ENCODE peak calls at places on chromosomes 4 and X, in eight cellular contexts. One of them, this sample, is unnamed.

GRCh38 chr4:8261851-8262535 is 7.6 kb upstream of the HTRA3 start:
- DNase-seq in type B pancreatic cell: no peak
- DNase-seq in Panc1: no peak
- DNase-seq in MCF 10A: no peak
- DNase-seq in WTC11: no peak
- DNase-seq in GM12878: no peak
- DNase-seq in fibroblast of the aortic adventitia: no peak
- DNase-seq in A549: no peak
- DNase-seq in this sample: no peak

GRCh38 chr4:147546341-147546740 is 65.4 kb downstream of the EDNRA start:
- DNase-seq in A549: peak; percentile 14
- DNase-seq in WTC11: no peak
- DNase-seq in type B pancreatic cell: no peak
- DNase-seq in MCF 10A: peak; percentile 81
- DNase-seq in Panc1: no peak
- DNase-seq in GM12878: no peak
- DNase-seq in fibroblast of the aortic adventitia: peak; percentile 89
- DNase-seq in this sample: no peak

GRCh38 chr4:107645604-107646003 is 74.4 kb downstream of the PAPSS1 start:
- DNase-seq in fibroblast of the aortic adventitia: no peak
- DNase-seq in GM12878: no peak
- DNase-seq in WTC11: no peak
- DNase-seq in type B pancreatic cell: no peak
- DNase-seq in MCF 10A: no peak
- DNase-seq in A549: no peak
- DNase-seq in Panc1: no peak
- DNase-seq in this sample: no peak

GRCh38 chrX:150873616-150874015 is 24.9 kb downstream of the CD99L2 start:
- DNase-seq in MCF 10A: peak; percentile 75
- DNase-seq in Panc1: no peak
- DNase-seq in type B pancreatic cell: no peak
- DNase-seq in WTC11: no peak
- DNase-seq in fibroblast of the aortic adventitia: peak; percentile 39
- DNase-seq in GM12878: no peak
- DNase-seq in A549: no peak
- DNase-seq in this sample: no peak

GRCh38 chr4:137650051-137650450 is 117.8 kb upstream of the PCDH18 start:
- DNase-seq in MCF 10A: no peak
- DNase-seq in fibroblast of the aortic adventitia: no peak
- DNase-seq in Panc1: no peak
- DNase-seq in WTC11: no peak
- DNase-seq in GM12878: no peak
- DNase-seq in type B pancreatic cell: no peak
- DNase-seq in A549: no peak
- DNase-seq in this sample: no peak

GRCh38 chrX:118038614-118039365 is 77.8 kb downstream of the KLHL13 start:
- DNase-seq in Panc1: no peak
- DNase-seq in A549: no peak
- DNase-seq in fibroblast of the aortic adventitia: no peak
- DNase-seq in WTC11: no peak
- DNase-seq in type B pancreatic cell: no peak
- DNase-seq in GM12878: no peak
- DNase-seq in MCF 10A: peak; percentile 58
- DNase-seq in this sample: no peak

GRCh38 chr4:122928930-122929329 is 6.5 kb upstream of the NUDT6 start:
- DNase-seq in GM12878: no peak
- DNase-seq in type B pancreatic cell: no peak
- DNase-seq in WTC11: no peak
- DNase-seq in Panc1: no peak
- DNase-seq in A549: no peak
- DNase-seq in fibroblast of the aortic adventitia: no peak
- DNase-seq in MCF 10A: no peak
- DNase-seq in this sample: no peak

GRCh38 chr4:101242441-101242840 is 104.9 kb downstream of the PPP3CA start:
- DNase-seq in fibroblast of the aortic adventitia: no peak
- DNase-seq in Panc1: no peak
- DNase-seq in A549: no peak
- DNase-seq in type B pancreatic cell: no peak
- DNase-seq in WTC11: no peak
- DNase-seq in MCF 10A: peak; percentile 33
- DNase-seq in GM12878: no peak
- DNase-seq in this sample: no peak

GRCh38 chrX:25015486-25016360 is at the start of gene ARX:
- DNase-seq in fibroblast of the aortic adventitia: peak; percentile 43
- DNase-seq in Panc1: no peak
- DNase-seq in A549: peak; percentile 43
- DNase-seq in MCF 10A: no peak
- DNase-seq in WTC11: peak; percentile 78
- DNase-seq in GM12878: no peak
- DNase-seq in type B pancreatic cell: no peak
- DNase-seq in this sample: peak; percentile 67

GRCh38 chr4:581753-582361 is 5.8 kb upstream of the TMEM271 start:
- DNase-seq in MCF 10A: no peak
- DNase-seq in A549: no peak
- DNase-seq in type B pancreatic cell: no peak
- DNase-seq in WTC11: no peak
- DNase-seq in Panc1: no peak
- DNase-seq in fibroblast of the aortic adventitia: no peak
- DNase-seq in GM12878: no peak
- DNase-seq in this sample: no peak

GRCh38 chrX:42128587-42128986 is 205.2 kb upstream of the CASK start:
- DNase-seq in type B pancreatic cell: no peak
- DNase-seq in WTC11: no peak
- DNase-seq in MCF 10A: no peak
- DNase-seq in Panc1: no peak
- DNase-seq in GM12878: no peak
- DNase-seq in fibroblast of the aortic adventitia: no peak
- DNase-seq in A549: no peak
- DNase-seq in this sample: no peak

GRCh38 chr4:142850478-142850877 is 4.4 kb upstream of the INPP4B start:
- DNase-seq in WTC11: no peak
- DNase-seq in type B pancreatic cell: no peak
- DNase-seq in MCF 10A: no peak
- DNase-seq in GM12878: no peak
- DNase-seq in fibroblast of the aortic adventitia: peak; percentile 14
- DNase-seq in A549: no peak
- DNase-seq in Panc1: no peak
- DNase-seq in this sample: no peak

GRCh38 chr4:169800541-169800940 is 42.8 kb upstream of the HPF1 start:
- DNase-seq in type B pancreatic cell: no peak
- DNase-seq in Panc1: no peak
- DNase-seq in WTC11: no peak
- DNase-seq in MCF 10A: no peak
- DNase-seq in A549: no peak
- DNase-seq in GM12878: no peak
- DNase-seq in fibroblast of the aortic adventitia: no peak
- DNase-seq in this sample: no peak

GRCh38 chr4:24303926-24304325 is 280.4 kb downstream of the DHX15 start:
- DNase-seq in Panc1: no peak
- DNase-seq in fibroblast of the aortic adventitia: no peak
- DNase-seq in type B pancreatic cell: no peak
- DNase-seq in GM12878: no peak
- DNase-seq in MCF 10A: no peak
- DNase-seq in A549: no peak
- DNase-seq in WTC11: no peak
- DNase-seq in this sample: no peak

GRCh38 chr4:141486375-141486997 is 149.9 kb upstream of the IL15 start:
- DNase-seq in Panc1: no peak
- DNase-seq in type B pancreatic cell: no peak
- DNase-seq in MCF 10A: peak; percentile 49
- DNase-seq in GM12878: no peak
- DNase-seq in WTC11: no peak
- DNase-seq in fibroblast of the aortic adventitia: peak; percentile 69
- DNase-seq in A549: no peak
- DNase-seq in this sample: no peak

GRCh38 chr4:159283697-159284492 is 181.0 kb downstream of the RAPGEF2 start:
- DNase-seq in type B pancreatic cell: no peak
- DNase-seq in MCF 10A: peak; percentile 40
- DNase-seq in fibroblast of the aortic adventitia: peak; percentile 88
- DNase-seq in WTC11: no peak
- DNase-seq in GM12878: no peak
- DNase-seq in A549: no peak
- DNase-seq in Panc1: no peak
- DNase-seq in this sample: no peak

GRCh38 chrX:110228453-110228852 is 89.4 kb downstream of the AMMECR1 start:
- DNase-seq in fibroblast of the aortic adventitia: no peak
- DNase-seq in type B pancreatic cell: no peak
- DNase-seq in Panc1: no peak
- DNase-seq in WTC11: no peak
- DNase-seq in A549: no peak
- DNase-seq in GM12878: no peak
- DNase-seq in MCF 10A: no peak
- DNase-seq in this sample: no peak

GRCh38 chr4:95465010-95465409 is 83.8 kb downstream of the UNC5C start:
- DNase-seq in WTC11: no peak
- DNase-seq in type B pancreatic cell: no peak
- DNase-seq in GM12878: no peak
- DNase-seq in Panc1: no peak
- DNase-seq in fibroblast of the aortic adventitia: no peak
- DNase-seq in A549: peak; percentile 16
- DNase-seq in MCF 10A: peak; percentile 39
- DNase-seq in this sample: no peak

DNA sequence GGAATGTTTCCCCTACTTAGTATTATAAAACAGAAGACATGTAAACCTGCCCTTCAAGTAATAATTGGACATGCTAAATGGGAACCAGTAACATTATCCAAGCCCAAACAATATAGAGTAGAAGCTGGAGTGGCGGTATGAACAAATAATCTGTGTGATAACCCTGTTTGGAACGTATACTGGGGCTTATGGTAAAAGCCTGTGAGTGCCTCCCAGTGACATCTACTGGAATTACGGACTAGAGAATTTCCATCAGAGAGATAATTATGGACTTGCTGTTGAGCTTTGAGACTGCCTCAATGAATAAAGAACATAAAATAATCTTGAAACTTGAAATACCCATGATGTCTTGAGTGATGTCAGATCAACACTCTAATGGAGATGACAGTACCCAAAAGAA is 406.3 kb upstream of the GRIA3 start:
- DNase-seq in A549: no peak
- DNase-seq in WTC11: no peak
- DNase-seq in MCF 10A: peak; percentile 14
- DNase-seq in type B pancreatic cell: no peak
- DNase-seq in Panc1: no peak
- DNase-seq in fibroblast of the aortic adventitia: peak; percentile 1
- DNase-seq in GM12878: no peak
- DNase-seq in this sample: no peak
- TF ChIP-seq CTCF in A549: no peak
- TF ChIP-seq CTCF in WTC11: no peak
- TF ChIP-seq CTCF in MCF 10A: no peak
- TF ChIP-seq CTCF in type B pancreatic cell: no peak
- TF ChIP-seq CTCF in Panc1: no peak
- TF ChIP-seq CTCF in fibroblast of the aortic adventitia: no peak
- TF ChIP-seq CTCF in GM12878: no peak
- TF ChIP-seq CTCF in this sample: no peak

GRCh38 chr4:75434105-75434504 is 80.1 kb downstream of the RCHY1 start:
- DNase-seq in MCF 10A: no peak
- DNase-seq in WTC11: no peak
- DNase-seq in type B pancreatic cell: no peak
- DNase-seq in A549: no peak
- DNase-seq in GM12878: no peak
- DNase-seq in fibroblast of the aortic adventitia: no peak
- DNase-seq in Panc1: no peak
- DNase-seq in this sample: no peak

GRCh38 chr4:75429208-75429607 is 85.0 kb downstream of the RCHY1 start:
- DNase-seq in type B pancreatic cell: no peak
- DNase-seq in A549: no peak
- DNase-seq in MCF 10A: no peak
- DNase-seq in fibroblast of the aortic adventitia: no peak
- DNase-seq in Panc1: no peak
- DNase-seq in WTC11: no peak
- DNase-seq in GM12878: no peak
- DNase-seq in this sample: no peak

GRCh38 chr4:75432683-75433082 is 81.5 kb downstream of the RCHY1 start:
- DNase-seq in A549: peak; percentile 16
- DNase-seq in type B pancreatic cell: no peak
- DNase-seq in fibroblast of the aortic adventitia: peak; percentile 9
- DNase-seq in WTC11: peak; percentile 27
- DNase-seq in MCF 10A: peak; percentile 28
- DNase-seq in Panc1: peak; percentile 2
- DNase-seq in GM12878: no peak
- DNase-seq in this sample: peak; percentile 12
- TF ChIP-seq CTCF in A549: no peak
- TF ChIP-seq CTCF in type B pancreatic cell: peak; percentile 60
- TF ChIP-seq CTCF in fibroblast of the aortic adventitia: peak; percentile 25
- TF ChIP-seq CTCF in WTC11: peak; percentile 31
- TF ChIP-seq CTCF in MCF 10A: no peak
- TF ChIP-seq CTCF in Panc1: peak; percentile 42
- TF ChIP-seq CTCF in GM12878: peak; percentile 40
- TF ChIP-seq CTCF in this sample: peak; percentile 33

DNA sequence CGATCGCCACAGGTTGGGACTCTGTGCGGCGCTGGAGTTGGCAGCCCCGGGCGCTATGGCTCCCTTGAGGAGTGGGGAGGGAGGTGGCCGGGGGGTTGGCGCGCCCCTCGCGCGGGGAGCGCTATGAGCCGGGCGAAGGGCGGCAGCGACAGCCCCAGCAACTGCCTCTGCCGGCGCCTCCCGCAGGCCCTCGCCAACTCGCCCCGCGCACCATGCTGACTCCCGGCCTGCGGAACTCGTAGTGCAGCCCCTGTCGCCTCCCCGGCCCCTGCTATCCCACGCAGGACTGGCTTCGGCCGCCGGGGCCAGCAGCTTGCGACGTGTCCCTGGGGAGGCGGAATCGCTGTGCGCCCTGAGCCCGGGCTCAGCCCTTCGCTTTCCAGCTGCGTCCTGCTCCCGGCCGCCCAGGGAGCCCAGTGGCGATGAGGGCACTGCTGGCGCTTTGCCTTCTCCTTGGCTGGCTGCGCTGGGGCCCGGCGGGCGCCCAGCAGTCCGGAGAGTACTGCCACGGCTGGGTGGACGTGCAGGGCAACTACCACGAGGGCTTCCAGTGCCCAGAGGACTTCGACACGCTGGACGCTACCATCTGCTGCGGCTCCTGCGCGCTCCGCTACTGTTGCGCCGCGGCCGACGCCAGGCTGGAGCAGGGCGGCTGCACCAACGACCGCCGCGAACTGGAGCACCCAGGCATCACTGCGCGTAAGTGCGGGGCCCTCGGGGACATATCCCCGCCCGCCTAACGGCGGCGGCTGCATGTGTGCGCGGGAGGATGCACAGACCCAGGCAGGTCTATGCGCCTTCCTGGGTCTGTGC is 553 bp downstream of the SHISA3 start:
- DNase-seq in WTC11: no peak
- DNase-seq in MCF 10A: no peak
- DNase-seq in GM12878: no peak
- DNase-seq in fibroblast of the aortic adventitia: peak; percentile 41
- DNase-seq in A549: no peak
- DNase-seq in type B pancreatic cell: no peak
- DNase-seq in Panc1: no peak
- DNase-seq in this sample: peak; percentile 36
- TF ChIP-seq CTCF in WTC11: no peak
- TF ChIP-seq CTCF in MCF 10A: no peak
- TF ChIP-seq CTCF in GM12878: no peak
- TF ChIP-seq CTCF in fibroblast of the aortic adventitia: no peak
- TF ChIP-seq CTCF in A549: no peak
- TF ChIP-seq CTCF in type B pancreatic cell: no peak
- TF ChIP-seq CTCF in Panc1: no peak
- TF ChIP-seq CTCF in this sample: no peak

GRCh38 chr4:32042486-32042885 is 1322.3 kb downstream of the PCDH7 start:
- DNase-seq in type B pancreatic cell: no peak
- DNase-seq in MCF 10A: no peak
- DNase-seq in A549: no peak
- DNase-seq in fibroblast of the aortic adventitia: no peak
- DNase-seq in WTC11: no peak
- DNase-seq in Panc1: no peak
- DNase-seq in GM12878: no peak
- DNase-seq in this sample: no peak
- TF ChIP-seq CTCF in type B pancreatic cell: no peak
- TF ChIP-seq CTCF in MCF 10A: no peak
- TF ChIP-seq CTCF in A549: peak; percentile 40
- TF ChIP-seq CTCF in fibroblast of the aortic adventitia: peak; percentile 15
- TF ChIP-seq CTCF in WTC11: no peak
- TF ChIP-seq CTCF in Panc1: no peak
- TF ChIP-seq CTCF in GM12878: no peak
- TF ChIP-seq CTCF in this sample: no peak